ENCODE peak calls at places on chromosome 18, in nine cellular contexts. W is ovary, L is adipocyte, X is Caco-2, A is GM23248, T is PC-3, F is A549, J is heart left ventricle, G is adrenal gland. B is an unnamed sample.

GRCh38 chr18:25832008-25832604 is 258.3 kb downstream of the SS18 start:
- DNase-seq in W (peak; percentile 39), L (peak; percentile 81), X (peak; percentile 44), A (peak; percentile 81), T (peak; percentile 56), F (peak; percentile 17), J (peak; percentile 77), G (peak; percentile 78), B (peak; percentile 66)

GRCh38 chr18:13813271-13813849 is 10.6 kb upstream of the MC5R start:
- DNase-seq in W (peak; percentile 38), L (peak; percentile 80), X (peak; percentile 71), A (peak; percentile 67), T (peak; percentile 83), F (peak; percentile 53), J (peak; percentile 39), G (peak; percentile 79), B (peak; percentile 63)

GRCh38 chr18:48999569-48999968 is 48.8 kb upstream of the SMAD7 start:
- DNase-seq in W (no peak), L (no peak), X (no peak), A (no peak), T (no peak), F (no peak), J (peak; percentile 3), G (no peak), B (no peak)

GRCh38 chr18:37341016-37341415 is 224.6 kb downstream of the CELF4 start:
- DNase-seq in W (no peak), L (no peak), X (no peak), A (peak; percentile 56), T (no peak), F (no peak), J (no peak), G (no peak), B (no peak)

GRCh38 chr18:53426656-53427055 is 797.8 kb downstream of the MBD2 start:
- DNase-seq in W (no peak), L (no peak), X (no peak), A (no peak), T (no peak), F (no peak), J (no peak), G (no peak), B (no peak)

GRCh38 chr18:79520473-79521390 is 125.0 kb downstream of the NFATC1 start:
- DNase-seq in W (peak; percentile 8), L (no peak), X (no peak), A (no peak), T (no peak), F (no peak), J (no peak), G (peak; percentile 9), B (peak; percentile 12)

GRCh38 chr18:11323359-11323819 is 174.0 kb upstream of the PIEZO2 start:
- DNase-seq in W (no peak), L (peak; percentile 59), X (peak; percentile 27), A (peak; percentile 67), T (peak; percentile 12), F (peak; percentile 31), J (no peak), G (peak; percentile 67), B (no peak)

GRCh38 chr18:35163736-35164532 is 76.9 kb upstream of the ZNF397 start:
- DNase-seq in W (no peak), L (no peak), X (no peak), A (no peak), T (no peak), F (no peak), J (peak; percentile 45), G (peak; percentile 42), B (no peak)

GRCh38 chr18:10128906-10129305 is 215.1 kb downstream of the VAPA start:
- DNase-seq in W (no peak), L (no peak), X (no peak), A (peak; percentile 25), T (no peak), F (no peak), J (no peak), G (no peak), B (no peak)

GRCh38 chr18:34314847-34315246 is 90.1 kb upstream of the NOL4 start:
- DNase-seq in W (no peak), L (no peak), X (no peak), A (no peak), T (no peak), F (no peak), J (no peak), G (no peak), B (no peak)

GRCh38 chr18:26654173-26655009 is 106.0 kb upstream of the KCTD1 start:
- DNase-seq in W (no peak), L (peak; percentile 11), X (no peak), A (no peak), T (no peak), F (no peak), J (no peak), G (no peak), B (no peak)

DNA sequence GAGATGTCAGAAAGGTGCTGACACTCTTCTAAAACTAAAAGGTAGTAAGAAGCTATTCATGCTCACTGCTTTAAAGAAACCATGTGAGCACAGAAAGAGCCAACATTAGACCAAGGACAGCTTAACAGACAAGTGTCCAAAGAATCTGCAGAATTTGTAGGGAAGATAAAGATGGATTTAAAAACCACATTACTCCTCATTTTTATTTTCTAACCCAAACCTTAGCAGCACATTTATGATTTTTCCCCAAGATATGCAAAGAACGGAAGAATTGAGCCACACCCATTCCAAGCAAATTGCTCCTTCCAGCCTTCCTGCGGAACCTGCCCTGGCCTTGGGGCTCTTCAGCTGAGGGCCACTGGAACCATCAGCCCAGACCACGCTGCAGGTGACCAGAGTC is 26.9 kb downstream of the MBP start:
- DNase-seq in W (no peak), L (no peak), X (no peak), A (no peak), T (no peak), F (no peak), J (no peak), G (no peak), B (no peak)
- H3K4me1 ChIP-seq in W (peaks cover 43% of the 10 kb centered on the region), L (peaks cover 83% of the 10 kb centered on the region), X (no peaks in the 10 kb centered on the region), A (peaks cover 59% of the 10 kb centered on the region), T (peaks cover 38% of the 10 kb centered on the region), F (peaks cover 66% of the 10 kb centered on the region), J (no peaks in the 10 kb centered on the region), G (peaks cover 63% of the 10 kb centered on the region), B (peaks cover 8% of the 10 kb centered on the region)

GRCh38 chr18:63135101-63135500 is 184.5 kb downstream of the BCL2 start:
- DNase-seq in W (no peak), L (no peak), X (no peak), A (no peak), T (no peak), F (no peak), J (no peak), G (no peak), B (no peak)
- H3K4me1 ChIP-seq in W (peaks cover 6% of the 10 kb centered on the region), L (peaks cover 9% of the 10 kb centered on the region), X (no peaks in the 10 kb centered on the region), A (peaks cover 9% of the 10 kb centered on the region), T (no peaks in the 10 kb centered on the region), F (no peaks in the 10 kb centered on the region), J (no peaks in the 10 kb centered on the region), G (no peaks in the 10 kb centered on the region), B (peaks cover 8% of the 10 kb centered on the region)

GRCh38 chr18:22018366-22018765 is 151.0 kb upstream of the GATA6 start:
- DNase-seq in W (no peak), L (no peak), X (peak; percentile 36), A (no peak), T (no peak), F (no peak), J (no peak), G (no peak), B (no peak)

GRCh38 chr18:22021701-22022100 is 147.7 kb upstream of the GATA6 start:
- DNase-seq in W (no peak), L (no peak), X (no peak), A (no peak), T (no peak), F (no peak), J (no peak), G (no peak), B (no peak)

GRCh38 chr18:22020867-22021370 is 148.5 kb upstream of the GATA6 start:
- DNase-seq in W (no peak), L (no peak), X (no peak), A (no peak), T (no peak), F (no peak), J (no peak), G (no peak), B (no peak)

GRCh38 chr18:22020127-22020866 is 149.1 kb upstream of the GATA6 start:
- DNase-seq in W (no peak), L (no peak), X (peak; percentile 89), A (no peak), T (no peak), F (no peak), J (no peak), G (no peak), B (no peak)

DNA sequence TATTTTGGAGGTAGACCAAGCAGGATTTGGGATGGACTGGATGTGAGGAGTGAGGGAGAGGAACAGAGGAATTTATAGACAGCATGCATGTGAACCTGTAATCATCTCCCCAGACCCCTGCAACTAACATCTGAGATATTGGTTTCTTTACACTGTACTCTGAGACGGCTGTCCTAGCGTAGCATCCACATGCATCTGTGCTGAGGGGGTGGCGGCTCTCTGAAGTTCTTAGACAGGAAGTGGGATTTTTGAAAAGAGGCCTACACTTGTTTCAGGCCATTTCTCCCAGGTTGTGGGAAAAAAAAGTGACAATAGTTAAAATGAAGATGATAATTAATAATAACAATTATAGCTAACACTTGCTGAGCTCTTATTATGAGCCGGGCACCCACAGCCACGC is 150.2 kb upstream of the GATA6 start:
- DNase-seq in W (no peak), L (no peak), X (no peak), A (no peak), T (no peak), F (no peak), J (no peak), G (no peak), B (no peak)
- H3K4me1 ChIP-seq in W (peaks cover 2% of the 10 kb centered on the region), L (no peaks in the 10 kb centered on the region), X (peaks cover 66% of the 10 kb centered on the region), A (no peaks in the 10 kb centered on the region), T (peaks cover 4% of the 10 kb centered on the region), F (peaks cover 7% of the 10 kb centered on the region), J (no peaks in the 10 kb centered on the region), G (no peaks in the 10 kb centered on the region), B (no peaks in the 10 kb centered on the region)

DNA sequence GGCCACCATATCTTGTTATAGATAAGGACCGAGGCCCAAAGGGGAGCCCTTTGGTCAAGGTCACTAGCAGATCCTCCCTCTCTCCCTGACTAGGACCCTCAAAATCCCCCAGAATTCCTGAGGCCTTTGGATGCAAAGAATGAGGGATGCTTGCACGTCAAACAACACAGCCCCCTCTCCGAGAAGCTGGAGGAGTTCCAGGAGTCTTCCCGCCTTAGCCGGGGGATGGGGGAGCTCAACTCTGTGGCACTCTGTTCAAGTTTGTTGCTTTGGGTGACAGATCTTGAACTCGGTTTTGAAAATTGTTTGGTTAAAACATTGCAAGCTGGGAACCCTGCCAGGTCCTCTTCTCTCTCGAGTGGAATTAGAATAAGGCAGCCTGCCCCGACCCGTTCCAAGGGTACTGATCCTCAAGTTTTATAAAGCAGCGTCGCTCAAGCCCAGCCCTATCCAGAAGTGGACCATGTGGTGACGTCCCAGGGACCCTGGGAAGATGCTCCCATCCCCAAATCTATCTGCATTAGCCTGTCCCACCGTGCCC is 244.1 kb downstream of the LOXHD1 start:
- DNase-seq in W (peak; percentile 33), L (peak; percentile 40), X (no peak), A (no peak), T (no peak), F (no peak), J (peak; percentile 65), G (peak; percentile 34), B (no peak)
- H3K4me1 ChIP-seq in W (peaks cover 14% of the 10 kb centered on the region), L (peaks cover 17% of the 10 kb centered on the region), X (no peaks in the 10 kb centered on the region), A (no peaks in the 10 kb centered on the region), T (no peaks in the 10 kb centered on the region), F (no peaks in the 10 kb centered on the region), J (peaks cover 4% of the 10 kb centered on the region), G (peaks cover 40% of the 10 kb centered on the region), B (peaks cover 24% of the 10 kb centered on the region)

DNA sequence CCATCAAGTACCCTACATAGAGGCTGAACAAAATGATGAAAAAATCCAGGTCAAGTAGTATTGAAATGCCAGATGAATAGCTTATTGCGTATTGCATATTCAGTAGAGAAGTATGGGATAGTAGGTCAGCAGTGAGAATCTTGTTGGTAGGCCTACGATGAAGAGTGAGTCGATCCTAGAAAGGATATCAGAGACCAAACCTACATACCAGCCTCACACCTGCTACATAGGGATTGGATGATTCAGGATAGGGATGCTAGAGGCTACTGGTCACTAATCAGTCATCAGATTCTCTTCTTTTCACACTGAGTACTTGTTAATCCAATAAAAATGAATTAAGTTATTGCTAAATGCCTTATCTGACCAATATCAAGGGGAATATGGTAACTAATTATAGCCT is 274.5 kb downstream of the DSEL start:
- DNase-seq in W (no peak), L (no peak), X (no peak), A (no peak), T (no peak), F (no peak), J (no peak), G (no peak), B (no peak)
- H3K4me1 ChIP-seq in W (no peaks in the 10 kb centered on the region), L (peaks cover 20% of the 10 kb centered on the region), X (no peaks in the 10 kb centered on the region), A (peaks cover 4% of the 10 kb centered on the region), T (peaks cover 4% of the 10 kb centered on the region), F (no peaks in the 10 kb centered on the region), J (no peaks in the 10 kb centered on the region), G (peaks cover 5% of the 10 kb centered on the region), B (no peaks in the 10 kb centered on the region)